ENCODE peak calls at places on chromosomes 4 and X, in seven cellular contexts. One of them, this sample, is unnamed.
A peak's percentile ranks its signal among the peaks of the same experiment; 100 is the strongest.

GRCh38 chr4:7659429-7660175 is 224.9 kb upstream of the PSAPL1 start:
- DNase-seq in cardiac muscle cell: no peak
- DNase-seq in esophagus squamous epithelium: no peak
- DNase-seq in thoracic aorta: no peak
- DNase-seq in trophoblast cell: no peak
- DNase-seq in ascending aorta: no peak
- DNase-seq in Panc1: no peak
- DNase-seq in this sample: no peak

GRCh38 chr4:75653845-75654503 is 19.2 kb downstream of the G3BP2 start:
- DNase-seq in thoracic aorta: no peak
- DNase-seq in trophoblast cell: peak; percentile 60
- DNase-seq in cardiac muscle cell: peak; percentile 60
- DNase-seq in esophagus squamous epithelium: no peak
- DNase-seq in ascending aorta: no peak
- DNase-seq in Panc1: no peak
- DNase-seq in this sample: no peak

GRCh38 chrX:87727615-87728014 is 210.0 kb downstream of the KLHL4 start:
- DNase-seq in Panc1: no peak
- DNase-seq in esophagus squamous epithelium: no peak
- DNase-seq in thoracic aorta: no peak
- DNase-seq in ascending aorta: no peak
- DNase-seq in cardiac muscle cell: no peak
- DNase-seq in trophoblast cell: no peak
- DNase-seq in this sample: no peak

GRCh38 chr4:26171953-26172352 is 148.9 kb upstream of the RBPJ start:
- DNase-seq in ascending aorta: no peak
- DNase-seq in thoracic aorta: no peak
- DNase-seq in cardiac muscle cell: peak; percentile 72
- DNase-seq in Panc1: no peak
- DNase-seq in trophoblast cell: peak; percentile 42
- DNase-seq in esophagus squamous epithelium: no peak
- DNase-seq in this sample: no peak

GRCh38 chr4:61520176-61520575 is 320.1 kb downstream of the ADGRL3 start:
- DNase-seq in cardiac muscle cell: peak; percentile 48
- DNase-seq in esophagus squamous epithelium: no peak
- DNase-seq in ascending aorta: no peak
- DNase-seq in trophoblast cell: peak; percentile 30
- DNase-seq in thoracic aorta: no peak
- DNase-seq in Panc1: no peak
- DNase-seq in this sample: no peak

GRCh38 chr4:19999775-20000414 is 251.8 kb upstream of the SLIT2 start:
- DNase-seq in thoracic aorta: no peak
- DNase-seq in Panc1: no peak
- DNase-seq in cardiac muscle cell: no peak
- DNase-seq in esophagus squamous epithelium: no peak
- DNase-seq in ascending aorta: no peak
- DNase-seq in trophoblast cell: no peak
- DNase-seq in this sample: no peak

GRCh38 chr4:126004936-126005335 is 690.2 kb downstream of the FAT4 start:
- DNase-seq in esophagus squamous epithelium: no peak
- DNase-seq in Panc1: no peak
- DNase-seq in trophoblast cell: peak; percentile 2
- DNase-seq in cardiac muscle cell: peak; percentile 39
- DNase-seq in ascending aorta: no peak
- DNase-seq in thoracic aorta: no peak
- DNase-seq in this sample: no peak

GRCh38 chr4:27278615-27279014 is 418.0 kb downstream of the STIM2 start:
- DNase-seq in thoracic aorta: no peak
- DNase-seq in ascending aorta: no peak
- DNase-seq in trophoblast cell: peak; percentile 47
- DNase-seq in esophagus squamous epithelium: no peak
- DNase-seq in cardiac muscle cell: peak; percentile 9
- DNase-seq in Panc1: no peak
- DNase-seq in this sample: no peak

GRCh38 chr4:40722576-40723161 is 27.1 kb upstream of the NSUN7 start:
- DNase-seq in trophoblast cell: peak; percentile 72
- DNase-seq in ascending aorta: no peak
- DNase-seq in Panc1: no peak
- DNase-seq in esophagus squamous epithelium: peak; percentile 8
- DNase-seq in cardiac muscle cell: peak; percentile 14
- DNase-seq in thoracic aorta: no peak
- DNase-seq in this sample: no peak

GRCh38 chr4:86033171-86033570 is 326.7 kb downstream of the MAPK10 start:
- DNase-seq in esophagus squamous epithelium: no peak
- DNase-seq in Panc1: no peak
- DNase-seq in ascending aorta: no peak
- DNase-seq in trophoblast cell: no peak
- DNase-seq in cardiac muscle cell: peak; percentile 94
- DNase-seq in thoracic aorta: peak; percentile 13
- DNase-seq in this sample: peak; percentile 36

GRCh38 chr4:73335717-73336116 is 68.4 kb upstream of the ALB start:
- DNase-seq in ascending aorta: no peak
- DNase-seq in trophoblast cell: no peak
- DNase-seq in thoracic aorta: no peak
- DNase-seq in cardiac muscle cell: no peak
- DNase-seq in esophagus squamous epithelium: no peak
- DNase-seq in Panc1: no peak
- DNase-seq in this sample: no peak

GRCh38 chr4:159503243-159503642 is 400.4 kb downstream of the RAPGEF2 start:
- DNase-seq in esophagus squamous epithelium: no peak
- DNase-seq in ascending aorta: no peak
- DNase-seq in cardiac muscle cell: no peak
- DNase-seq in trophoblast cell: no peak
- DNase-seq in thoracic aorta: no peak
- DNase-seq in Panc1: no peak
- DNase-seq in this sample: no peak

GRCh38 chr4:17788956-17789355 is 7.5 kb upstream of the FAM184B start:
- DNase-seq in Panc1: no peak
- DNase-seq in thoracic aorta: no peak
- DNase-seq in esophagus squamous epithelium: no peak
- DNase-seq in ascending aorta: no peak
- DNase-seq in trophoblast cell: peak; percentile 70
- DNase-seq in cardiac muscle cell: no peak
- DNase-seq in this sample: no peak

GRCh38 chr4:79820427-79820826 is 252.6 kb downstream of the ANTXR2 start:
- DNase-seq in ascending aorta: no peak
- DNase-seq in thoracic aorta: no peak
- DNase-seq in trophoblast cell: no peak
- DNase-seq in Panc1: no peak
- DNase-seq in cardiac muscle cell: no peak
- DNase-seq in esophagus squamous epithelium: no peak
- DNase-seq in this sample: no peak

GRCh38 chrX:46325312-46325877 is 219.8 kb downstream of the ZNF674 start:
- DNase-seq in cardiac muscle cell: peak; percentile 57
- DNase-seq in Panc1: no peak
- DNase-seq in thoracic aorta: no peak
- DNase-seq in ascending aorta: no peak
- DNase-seq in esophagus squamous epithelium: no peak
- DNase-seq in trophoblast cell: peak; percentile 43
- DNase-seq in this sample: peak; percentile 39

GRCh38 chrX:103688949-103689348 is 2.5 kb upstream of the MORF4L2 start:
- DNase-seq in Panc1: no peak
- DNase-seq in trophoblast cell: peak; percentile 67
- DNase-seq in thoracic aorta: no peak
- DNase-seq in ascending aorta: no peak
- DNase-seq in esophagus squamous epithelium: no peak
- DNase-seq in cardiac muscle cell: peak; percentile 59
- DNase-seq in this sample: no peak

GRCh38 chr4:3807311-3807710 is 41.1 kb downstream of the ADRA2C start:
- DNase-seq in thoracic aorta: no peak
- DNase-seq in Panc1: no peak
- DNase-seq in esophagus squamous epithelium: no peak
- DNase-seq in trophoblast cell: no peak
- DNase-seq in ascending aorta: no peak
- DNase-seq in cardiac muscle cell: no peak
- DNase-seq in this sample: no peak

GRCh38 chrX:80335062-80335830 is 85.0 kb upstream of the TENT5D start:
- DNase-seq in thoracic aorta: no peak
- DNase-seq in esophagus squamous epithelium: no peak
- DNase-seq in trophoblast cell: no peak
- DNase-seq in cardiac muscle cell: peak; percentile 24
- DNase-seq in Panc1: no peak
- DNase-seq in ascending aorta: no peak
- DNase-seq in this sample: peak; percentile 79

GRCh38 chr4:40269133-40269532 is 66.0 kb upstream of the CHRNA9 start:
- DNase-seq in trophoblast cell: no peak
- DNase-seq in thoracic aorta: no peak
- DNase-seq in Panc1: no peak
- DNase-seq in ascending aorta: no peak
- DNase-seq in cardiac muscle cell: no peak
- DNase-seq in esophagus squamous epithelium: no peak
- DNase-seq in this sample: no peak

GRCh38 chrX:13000311-13000811 is 25.5 kb downstream of the TMSB4X start:
- DNase-seq in trophoblast cell: no peak
- DNase-seq in cardiac muscle cell: no peak
- DNase-seq in thoracic aorta: no peak
- DNase-seq in ascending aorta: no peak
- DNase-seq in esophagus squamous epithelium: no peak
- DNase-seq in Panc1: no peak
- DNase-seq in this sample: no peak

DNA sequence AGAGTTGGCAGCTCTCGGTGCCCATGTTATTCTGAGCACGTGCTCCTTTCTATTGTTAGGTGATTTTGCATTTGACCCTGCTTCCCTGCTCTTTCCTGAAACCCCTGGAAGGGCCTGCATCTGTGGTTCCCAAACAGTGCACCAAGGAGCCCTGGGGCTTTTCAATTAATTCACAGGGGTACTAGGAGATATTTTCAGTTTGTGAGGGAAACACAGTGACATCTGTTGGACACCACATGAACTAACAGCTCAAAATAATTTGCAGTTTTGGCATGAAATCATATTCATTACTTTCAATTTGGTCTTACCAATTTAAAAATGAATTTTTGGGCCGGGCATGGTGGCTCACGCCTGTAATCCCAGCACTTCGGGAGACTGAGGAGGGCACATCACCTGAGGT is 156.6 kb downstream of the GATB start:
- DNase-seq in esophagus squamous epithelium: no peak
- DNase-seq in ascending aorta: no peak
- DNase-seq in cardiac muscle cell: peak; percentile 42
- DNase-seq in trophoblast cell: peak; percentile 5
- DNase-seq in Panc1: no peak
- DNase-seq in thoracic aorta: no peak
- DNase-seq in this sample: no peak
- H3K4me1 ChIP-seq in esophagus squamous epithelium: no peaks in the 10 kb centered on the region
- H3K4me1 ChIP-seq in ascending aorta: no peaks in the 10 kb centered on the region
- H3K4me1 ChIP-seq in cardiac muscle cell: peaks cover 12% of the 10 kb centered on the region
- H3K4me1 ChIP-seq in trophoblast cell: peaks cover 10% of the 10 kb centered on the region
- H3K4me1 ChIP-seq in Panc1: no peaks in the 10 kb centered on the region
- H3K4me1 ChIP-seq in thoracic aorta: no peaks in the 10 kb centered on the region
- H3K4me1 ChIP-seq in this sample: no peaks in the 10 kb centered on the region

GRCh38 chr4:168586926-168587325 is 90.1 kb downstream of the PALLD start:
- DNase-seq in cardiac muscle cell: no peak
- DNase-seq in Panc1: no peak
- DNase-seq in esophagus squamous epithelium: no peak
- DNase-seq in thoracic aorta: no peak
- DNase-seq in ascending aorta: no peak
- DNase-seq in trophoblast cell: peak; percentile 33
- DNase-seq in this sample: no peak
- H3K4me1 ChIP-seq in cardiac muscle cell: peaks cover 7% of the 10 kb centered on the region
- H3K4me1 ChIP-seq in Panc1: peaks cover 2% of the 10 kb centered on the region
- H3K4me1 ChIP-seq in esophagus squamous epithelium: peaks cover 13% of the 10 kb centered on the region
- H3K4me1 ChIP-seq in thoracic aorta: peaks cover 32% of the 10 kb centered on the region
- H3K4me1 ChIP-seq in ascending aorta: peaks cover 3% of the 10 kb centered on the region
- H3K4me1 ChIP-seq in trophoblast cell: peaks cover 21% of the 10 kb centered on the region
- H3K4me1 ChIP-seq in this sample: no peaks in the 10 kb centered on the region

DNA sequence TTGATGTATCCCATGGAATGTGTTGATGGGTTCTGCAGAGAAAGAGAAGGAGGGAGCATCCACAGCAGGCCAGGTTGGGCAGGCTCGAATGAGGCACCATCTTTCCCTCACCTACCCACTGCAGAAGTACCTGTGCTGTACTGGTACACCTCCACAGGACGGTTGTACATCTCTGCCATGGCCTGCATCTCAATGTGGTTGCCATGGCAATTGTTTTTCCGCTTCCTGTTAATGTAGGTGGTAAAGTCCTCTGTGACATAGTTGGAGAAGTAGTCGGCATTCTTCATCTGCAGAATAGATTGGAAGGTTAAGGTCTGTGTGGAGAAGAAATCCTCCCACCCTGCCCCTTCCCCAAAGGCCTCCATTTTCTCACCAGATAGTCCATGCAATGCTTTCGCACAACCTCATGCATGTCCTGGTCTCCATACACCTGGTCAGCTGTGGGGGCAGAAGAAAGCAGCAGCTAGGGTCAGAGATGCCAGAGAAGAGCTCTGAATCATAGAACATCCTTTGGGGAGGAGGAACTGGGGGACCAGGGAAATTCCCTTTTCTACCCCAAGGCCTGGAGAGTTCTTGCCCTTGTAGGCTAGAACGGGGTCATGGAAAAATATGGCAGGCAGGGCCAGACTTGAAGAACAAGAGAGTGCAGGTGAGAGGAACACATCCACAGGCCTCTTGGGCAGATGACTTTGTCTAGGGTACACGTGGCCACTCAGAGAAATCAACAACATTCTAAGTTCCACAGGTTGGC is 15.9 kb upstream of the PIM2 start:
- DNase-seq in trophoblast cell: no peak
- DNase-seq in thoracic aorta: no peak
- DNase-seq in cardiac muscle cell: no peak
- DNase-seq in ascending aorta: no peak
- DNase-seq in esophagus squamous epithelium: no peak
- DNase-seq in Panc1: no peak
- DNase-seq in this sample: no peak
- H3K4me1 ChIP-seq in trophoblast cell: no peaks in the 10 kb centered on the region
- H3K4me1 ChIP-seq in thoracic aorta: peaks cover 5% of the 10 kb centered on the region
- H3K4me1 ChIP-seq in cardiac muscle cell: no peaks in the 10 kb centered on the region
- H3K4me1 ChIP-seq in ascending aorta: no peaks in the 10 kb centered on the region
- H3K4me1 ChIP-seq in esophagus squamous epithelium: no peaks in the 10 kb centered on the region
- H3K4me1 ChIP-seq in Panc1: no peaks in the 10 kb centered on the region
- H3K4me1 ChIP-seq in this sample: peaks cover 4% of the 10 kb centered on the region

GRCh38 chr4:82354788-82355187 is 19.0 kb downstream of the HNRNPD start:
- DNase-seq in trophoblast cell: no peak
- DNase-seq in thoracic aorta: no peak
- DNase-seq in esophagus squamous epithelium: no peak
- DNase-seq in Panc1: no peak
- DNase-seq in cardiac muscle cell: no peak
- DNase-seq in ascending aorta: no peak
- DNase-seq in this sample: no peak

GRCh38 chr4:82360298-82361177 is 13.3 kb downstream of the HNRNPD start:
- DNase-seq in Panc1: no peak
- DNase-seq in esophagus squamous epithelium: no peak
- DNase-seq in trophoblast cell: peak; percentile 52
- DNase-seq in cardiac muscle cell: peak; percentile 38
- DNase-seq in thoracic aorta: no peak
- DNase-seq in ascending aorta: no peak
- DNase-seq in this sample: no peak

GRCh38 chr4:82358773-82359324 is 14.9 kb downstream of the HNRNPD start:
- DNase-seq in ascending aorta: no peak
- DNase-seq in thoracic aorta: no peak
- DNase-seq in Panc1: no peak
- DNase-seq in trophoblast cell: no peak
- DNase-seq in esophagus squamous epithelium: no peak
- DNase-seq in cardiac muscle cell: no peak
- DNase-seq in this sample: no peak

GRCh38 chr4:82352825-82353370 is 20.9 kb downstream of the HNRNPD start:
- DNase-seq in ascending aorta: no peak
- DNase-seq in trophoblast cell: no peak
- DNase-seq in thoracic aorta: no peak
- DNase-seq in Panc1: no peak
- DNase-seq in esophagus squamous epithelium: no peak
- DNase-seq in cardiac muscle cell: no peak
- DNase-seq in this sample: no peak

GRCh38 chr4:82357640-82358039 is 16.2 kb downstream of the HNRNPD start:
- DNase-seq in esophagus squamous epithelium: no peak
- DNase-seq in cardiac muscle cell: no peak
- DNase-seq in Panc1: no peak
- DNase-seq in trophoblast cell: no peak
- DNase-seq in ascending aorta: no peak
- DNase-seq in thoracic aorta: no peak
- DNase-seq in this sample: no peak
- H3K4me1 ChIP-seq in esophagus squamous epithelium: peaks cover 2% of the 10 kb centered on the region
- H3K4me1 ChIP-seq in cardiac muscle cell: peaks cover 38% of the 10 kb centered on the region
- H3K4me1 ChIP-seq in Panc1: peaks cover 2% of the 10 kb centered on the region
- H3K4me1 ChIP-seq in trophoblast cell: no peaks in the 10 kb centered on the region
- H3K4me1 ChIP-seq in ascending aorta: peaks cover 4% of the 10 kb centered on the region
- H3K4me1 ChIP-seq in thoracic aorta: peaks cover 53% of the 10 kb centered on the region
- H3K4me1 ChIP-seq in this sample: peaks cover 48% of the 10 kb centered on the region

This sample was measured in left lung.